ENCODE peak calls at places on chromosomes 5 and 9, in six cellular contexts. K is IMR-90, G is hepatocyte, F is epithelial cell of esophagus, E is astrocyte of the spinal cord, Z is colonic mucosa. A is an unnamed sample.

GRCh38 chr5:171647043-171647899 is 138.3 kb upstream of the SMIM23 start:
- DNase-seq in K (peak; percentile 79), E (peak; percentile 81), F (peak; percentile 60), Z (no peak), G (peak; percentile 57), A (peak; percentile 87)

GRCh38 chr5:59773286-59773685 is 120.2 kb downstream of the PDE4D start:
- DNase-seq in K (no peak), G (no peak), Z (no peak), E (peak; percentile 34), F (peak; percentile 82), A (no peak)

GRCh38 chr9:127528407-127529251 is 77.3 kb downstream of the LRSAM1 start:
- DNase-seq in K (no peak), F (no peak), G (no peak), Z (no peak), E (no peak), A (no peak)

GRCh38 chr5:171596391-171596878 is 177.0 kb downstream of the FGF18 start:
- DNase-seq in Z (no peak), K (peak; percentile 94), E (peak; percentile 80), F (peak; percentile 63), G (peak; percentile 72), A (peak; percentile 86)

GRCh38 chr5:172312286-172312685 is 28.7 kb upstream of the UBTD2 start:
- DNase-seq in F (no peak), Z (no peak), E (peak; percentile 78), G (no peak), K (no peak), A (peak; percentile 23)

GRCh38 chr5:180313677-180314076 is 21.8 kb upstream of the MAPK9 start:
- DNase-seq in F (no peak), E (no peak), Z (peak; percentile 82), K (no peak), G (no peak), A (no peak)

GRCh38 chr5:132322266-132322665 is 28.1 kb downstream of the SLC22A4 start:
- DNase-seq in F (no peak), E (no peak), Z (no peak), K (no peak), G (no peak), A (peak; percentile 86)

GRCh38 chr9:106885451-106885850 is 22.5 kb downstream of the ZNF462 start:
- DNase-seq in E (peak; percentile 78), Z (no peak), G (peak; percentile 31), K (peak; percentile 95), F (peak; percentile 93), A (no peak)

GRCh38 chr5:75089137-75089536 is 36.8 kb upstream of the GCNT4 start:
- DNase-seq in E (no peak), Z (no peak), K (no peak), F (peak; percentile 88), G (no peak), A (no peak)

GRCh38 chr9:13589044-13589737 is 309.7 kb upstream of the MPDZ start:
- DNase-seq in F (no peak), K (no peak), Z (no peak), E (no peak), G (no peak), A (no peak)

GRCh38 chr9:69931340-69931739 is 110.7 kb downstream of the CFAP95 start:
- DNase-seq in F (no peak), Z (no peak), G (peak; percentile 15), E (no peak), K (no peak), A (peak; percentile 63)

GRCh38 chr9:129768486-129768885 is 15.6 kb upstream of the PTGES start:
- DNase-seq in K (no peak), F (no peak), G (no peak), Z (no peak), E (no peak), A (no peak)

GRCh38 chr9:114216081-114216480 is 60.7 kb downstream of the COL27A1 start:
- DNase-seq in G (peak; percentile 74), E (peak; percentile 59), K (peak; percentile 45), F (no peak), Z (no peak), A (no peak)

GRCh38 chr9:38334234-38334633 is 58.3 kb upstream of the ALDH1B1 start:
- DNase-seq in F (no peak), G (no peak), Z (no peak), K (no peak), E (no peak), A (peak; percentile 76)

GRCh38 chr9:25724424-25724823 is 46.2 kb upstream of the TUSC1 start:
- DNase-seq in G (no peak), Z (no peak), K (peak; percentile 75), F (peak; percentile 59), E (peak; percentile 73), A (no peak)

GRCh38 chr5:2006971-2007291 is 124.2 kb upstream of the IRX4 start:
- DNase-seq in F (no peak), K (no peak), G (no peak), Z (no peak), E (no peak), A (no peak)

GRCh38 chr9:132605387-132605786 is 23.0 kb downstream of the BARHL1 start:
- DNase-seq in G (no peak), K (no peak), F (no peak), Z (no peak), E (no peak), A (no peak)

GRCh38 chr5:155905359-155905758 is 421.6 kb upstream of the SGCD start:
- DNase-seq in K (no peak), G (no peak), F (no peak), Z (no peak), E (no peak), A (no peak)

GRCh38 chr5:138790684-138791083 is 37.5 kb downstream of the CTNNA1 start:
- DNase-seq in F (no peak), G (no peak), Z (no peak), K (peak; percentile 46), E (no peak), A (no peak)

GRCh38 chr9:93136011-93136440 is 2.0 kb upstream of the NINJ1 start:
- DNase-seq in F (peak; percentile 55), K (peak; percentile 58), G (no peak), E (peak; percentile 27), Z (no peak), A (no peak)
- H3K4me3 ChIP-seq in F (no peak overlapping the region), K (no peak overlapping the region), G (no peak overlapping the region), E (no peak overlapping the region), Z (no peak overlapping the region), A (no peak overlapping the region)

GRCh38 chr5:126007841-126008240 is 415.4 kb upstream of the GRAMD2B start:
- DNase-seq in F (no peak), K (peak; percentile 78), E (peak; percentile 63), G (no peak), Z (no peak), A (no peak)

GRCh38 chr5:126000533-126000932 is 422.7 kb upstream of the GRAMD2B start:
- DNase-seq in F (no peak), E (peak; percentile 27), Z (no peak), K (no peak), G (no peak), A (no peak)

GRCh38 chr5:126003309-126003708 is 419.9 kb upstream of the GRAMD2B start:
- DNase-seq in K (peak; percentile 83), F (no peak), E (peak; percentile 98), G (peak; percentile 30), Z (peak; percentile 22), A (no peak)

GRCh38 chr5:126004636-126005035 is 418.6 kb upstream of the GRAMD2B start:
- DNase-seq in F (no peak), G (no peak), K (no peak), E (no peak), Z (no peak), A (no peak)

DNA sequence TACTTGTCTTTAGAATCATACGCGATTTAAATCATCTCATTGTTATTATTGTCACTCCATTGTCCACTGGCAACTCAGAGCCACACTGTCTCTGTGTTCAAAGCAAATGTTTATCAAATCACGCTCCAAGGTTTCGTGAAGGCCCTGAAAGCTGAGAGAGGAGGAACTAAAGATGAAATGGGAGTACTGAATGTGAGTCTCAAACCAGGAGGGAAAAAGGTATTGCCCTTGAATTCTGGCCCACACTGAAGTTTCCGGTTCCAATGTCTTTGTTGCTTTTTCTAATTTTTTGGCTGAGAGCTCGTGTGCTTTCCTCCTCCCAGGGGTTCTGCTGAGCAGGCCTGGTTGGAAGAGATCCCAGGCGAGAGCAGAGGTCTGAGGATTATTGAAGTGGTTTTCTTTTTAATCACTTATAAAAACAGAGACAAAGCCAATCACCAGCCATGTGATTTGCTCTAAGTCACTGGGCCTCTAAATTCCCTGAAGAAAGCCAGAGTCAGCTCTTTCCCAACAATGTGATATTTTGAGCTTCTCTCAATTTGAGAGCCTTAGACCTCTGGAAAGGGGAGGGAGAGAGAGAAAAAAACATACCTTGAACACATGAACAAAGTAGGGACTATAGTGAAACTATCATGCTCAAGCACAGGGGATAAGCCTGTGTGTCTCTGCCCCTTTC is 420.8 kb upstream of the GRAMD2B start:
- DNase-seq in G (no peak), F (no peak), K (peak; percentile 85), E (peak; percentile 99), Z (peak; percentile 24), A (no peak)
- H3K4me3 ChIP-seq in G (no peak overlapping the region), F (no peak overlapping the region), K (no peak overlapping the region), E (no peak overlapping the region), Z (no peak overlapping the region), A (no peak overlapping the region)

GRCh38 chr5:109455598-109456096 is 45.9 kb upstream of the PJA2 start:
- DNase-seq in K (peak; percentile 98), E (peak; percentile 98), Z (no peak), F (peak; percentile 100), G (peak; percentile 83), A (no peak)
- H3K4me3 ChIP-seq in K (no peak overlapping the region), E (no peak overlapping the region), Z (no peak overlapping the region), F (no peak overlapping the region), G (no peak overlapping the region), A (no peak overlapping the region)

DNA sequence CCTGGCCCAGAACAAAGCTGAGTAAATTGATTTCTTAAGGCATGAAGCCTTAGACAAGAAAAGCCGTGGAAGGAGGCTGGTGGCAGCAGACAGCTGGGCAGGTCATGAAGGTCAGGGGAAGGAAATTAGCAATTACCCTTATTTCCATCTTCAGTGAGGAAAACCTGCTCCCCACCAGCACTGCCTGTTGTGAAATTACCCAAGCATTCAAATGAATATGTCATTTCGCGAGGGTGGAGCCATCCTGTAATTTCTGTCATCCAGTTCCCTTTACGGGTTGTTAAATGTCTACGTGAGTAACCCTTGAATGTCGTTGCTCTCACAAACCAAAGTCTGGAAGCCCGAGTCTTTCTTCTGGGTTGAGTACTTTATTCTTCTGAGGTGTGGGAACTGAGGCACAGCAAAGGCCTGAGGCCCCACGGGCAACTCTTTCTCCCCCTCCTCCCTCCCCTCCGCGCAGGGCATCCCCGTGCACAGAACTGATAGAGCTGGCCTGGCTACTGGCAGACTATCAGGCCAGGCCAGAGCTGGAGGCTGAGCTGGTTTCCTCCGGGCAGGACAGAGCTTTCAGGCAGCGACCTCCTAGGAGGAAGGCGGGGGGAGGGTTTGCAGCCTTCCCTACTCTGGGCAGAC is 22.0 kb upstream of the AK3 start:
- DNase-seq in K (no peak), G (peak; percentile 24), E (peak; percentile 25), Z (peak; percentile 64), F (peak; percentile 35), A (peak; percentile 89)
- H3K4me3 ChIP-seq in K (no peak overlapping the region), G (no peak overlapping the region), E (no peak overlapping the region), Z (peak overlapping the region; percentile 17), F (no peak overlapping the region), A (no peak overlapping the region)

GRCh38 chr9:92740446-92740961 is 24.1 kb downstream of the BICD2 start:
- DNase-seq in E (no peak), F (peak; percentile 65), G (no peak), K (no peak), Z (no peak), A (peak; percentile 32)
- H3K4me3 ChIP-seq in E (no peak overlapping the region), F (no peak overlapping the region), G (no peak overlapping the region), K (no peak overlapping the region), Z (no peak overlapping the region), A (no peak overlapping the region)

A was measured in endodermal cell.